ENCODE peak calls at places on chromosomes 7 and 10, in five cellular contexts. One of them, this sample, is unnamed.

GRCh38 chr7:111083423-111083822 is 7.5 kb upstream of the LRRN3 start:
- DNase-seq in PC-3: no peak
- DNase-seq in suprapubic skin: no peak
- DNase-seq in Calu3: no peak
- DNase-seq in dorsolateral prefrontal cortex: no peak
- DNase-seq in this sample: no peak

GRCh38 chr10:128165536-128165935 is 39.3 kb upstream of the MKI67 start:
- DNase-seq in PC-3: no peak
- DNase-seq in suprapubic skin: no peak
- DNase-seq in Calu3: no peak
- DNase-seq in dorsolateral prefrontal cortex: no peak
- DNase-seq in this sample: no peak

GRCh38 chr10:18599392-18599791 is 52.0 kb downstream of the NSUN6 start:
- DNase-seq in PC-3: no peak
- DNase-seq in suprapubic skin: no peak
- DNase-seq in Calu3: no peak
- DNase-seq in dorsolateral prefrontal cortex: no peak
- DNase-seq in this sample: no peak

GRCh38 chr7:152462995-152463713 is 27.4 kb upstream of the KMT2C start:
- DNase-seq in PC-3: peak
- DNase-seq in suprapubic skin: no peak
- DNase-seq in Calu3: no peak
- DNase-seq in dorsolateral prefrontal cortex: peak
- DNase-seq in this sample: no peak

GRCh38 chr7:151101621-151102396 is 15.5 kb downstream of the AGAP3 start:
- DNase-seq in PC-3: no peak
- DNase-seq in suprapubic skin: no peak
- DNase-seq in Calu3: no peak
- DNase-seq in dorsolateral prefrontal cortex: no peak
- DNase-seq in this sample: no peak

GRCh38 chr10:5545778-5546710 is 21.3 kb downstream of the CALML3 start:
- DNase-seq in PC-3: peak
- DNase-seq in suprapubic skin: peak
- DNase-seq in Calu3: peak
- DNase-seq in dorsolateral prefrontal cortex: peak
- DNase-seq in this sample: no peak

GRCh38 chr7:85067371-85067770 is 119.5 kb downstream of the SEMA3D start:
- DNase-seq in PC-3: no peak
- DNase-seq in suprapubic skin: no peak
- DNase-seq in Calu3: no peak
- DNase-seq in dorsolateral prefrontal cortex: no peak
- DNase-seq in this sample: no peak

GRCh38 chr7:34552502-34552901 is 105.5 kb upstream of the NPSR1 start:
- DNase-seq in PC-3: no peak
- DNase-seq in suprapubic skin: no peak
- DNase-seq in Calu3: no peak
- DNase-seq in dorsolateral prefrontal cortex: no peak
- DNase-seq in this sample: no peak

GRCh38 chr10:124296121-124296812 is 122.5 kb downstream of the OAT start:
- DNase-seq in PC-3: no peak
- DNase-seq in suprapubic skin: no peak
- DNase-seq in Calu3: peak
- DNase-seq in dorsolateral prefrontal cortex: no peak
- DNase-seq in this sample: no peak

GRCh38 chr7:121337398-121337797 is 8.6 kb downstream of the WNT16 start:
- DNase-seq in PC-3: peak
- DNase-seq in suprapubic skin: no peak
- DNase-seq in Calu3: peak
- DNase-seq in dorsolateral prefrontal cortex: no peak
- DNase-seq in this sample: no peak

GRCh38 chr10:26621889-26622681 is 75.4 kb upstream of the PDSS1 start:
- DNase-seq in PC-3: peak
- DNase-seq in suprapubic skin: peak
- DNase-seq in Calu3: peak
- DNase-seq in dorsolateral prefrontal cortex: no peak
- DNase-seq in this sample: no peak

GRCh38 chr7:68245688-68246087 is 1249.1 kb downstream of the TYW1 start:
- DNase-seq in PC-3: no peak
- DNase-seq in suprapubic skin: no peak
- DNase-seq in Calu3: no peak
- DNase-seq in dorsolateral prefrontal cortex: no peak
- DNase-seq in this sample: no peak

GRCh38 chr10:17200885-17201164 is 647 bp downstream of the TRDMT1 start:
- DNase-seq in PC-3: peak
- DNase-seq in suprapubic skin: no peak
- DNase-seq in Calu3: peak
- DNase-seq in dorsolateral prefrontal cortex: no peak
- DNase-seq in this sample: no peak

GRCh38 chr10:239109-239508 is 103.9 kb downstream of the ZMYND11 start:
- DNase-seq in PC-3: peak
- DNase-seq in suprapubic skin: no peak
- DNase-seq in Calu3: no peak
- DNase-seq in dorsolateral prefrontal cortex: no peak
- DNase-seq in this sample: no peak
- TF ChIP-seq CTCF in PC-3: peak
- TF ChIP-seq CTCF in suprapubic skin: no peak
- TF ChIP-seq CTCF in Calu3: no peak
- TF ChIP-seq CTCF in dorsolateral prefrontal cortex: no peak
- TF ChIP-seq CTCF in this sample: no peak

GRCh38 chr7:91872928-91873327 is 7.6 kb downstream of the MTERF1 start:
- DNase-seq in PC-3: no peak
- DNase-seq in suprapubic skin: no peak
- DNase-seq in Calu3: no peak
- DNase-seq in dorsolateral prefrontal cortex: no peak
- DNase-seq in this sample: no peak

GRCh38 chr7:91864070-91864469 is 16.4 kb downstream of the MTERF1 start:
- DNase-seq in PC-3: no peak
- DNase-seq in suprapubic skin: no peak
- DNase-seq in Calu3: no peak
- DNase-seq in dorsolateral prefrontal cortex: no peak
- DNase-seq in this sample: no peak

GRCh38 chr7:91866599-91867148 is 13.8 kb downstream of the MTERF1 start:
- DNase-seq in PC-3: no peak
- DNase-seq in suprapubic skin: no peak
- DNase-seq in Calu3: no peak
- DNase-seq in dorsolateral prefrontal cortex: no peak
- DNase-seq in this sample: no peak

GRCh38 chr7:91872069-91872468 is 8.4 kb downstream of the MTERF1 start:
- DNase-seq in PC-3: no peak
- DNase-seq in suprapubic skin: no peak
- DNase-seq in Calu3: no peak
- DNase-seq in dorsolateral prefrontal cortex: no peak
- DNase-seq in this sample: no peak

DNA sequence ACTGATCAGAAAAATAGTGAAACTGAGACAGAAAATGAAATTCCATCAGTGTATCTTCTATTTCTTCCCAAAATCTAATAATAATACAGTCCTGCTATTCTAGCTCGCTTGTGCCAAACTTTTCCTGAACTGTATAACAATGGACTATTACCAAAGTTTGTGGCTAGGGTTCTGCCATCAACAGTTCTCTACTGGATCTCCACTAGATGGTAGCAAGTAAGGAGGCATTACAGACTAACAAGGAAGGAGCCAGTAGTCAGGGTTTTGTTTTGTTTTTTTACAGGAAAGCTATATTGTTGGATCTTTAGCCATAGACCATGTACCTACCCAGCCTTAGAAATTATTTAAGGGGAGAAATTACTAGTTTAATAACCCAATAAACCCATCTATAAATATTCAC is 10.8 kb downstream of the MTERF1 start:
- DNase-seq in PC-3: peak
- DNase-seq in suprapubic skin: no peak
- DNase-seq in Calu3: no peak
- DNase-seq in dorsolateral prefrontal cortex: no peak
- DNase-seq in this sample: no peak
- TF ChIP-seq CTCF in PC-3: peak
- TF ChIP-seq CTCF in suprapubic skin: no peak
- TF ChIP-seq CTCF in Calu3: no peak
- TF ChIP-seq CTCF in dorsolateral prefrontal cortex: no peak
- TF ChIP-seq CTCF in this sample: no peak

GRCh38 chr10:88963318-88963717 is 10.7 kb upstream of the ACTA2 start:
- DNase-seq in PC-3: no peak
- DNase-seq in suprapubic skin: no peak
- DNase-seq in Calu3: no peak
- DNase-seq in dorsolateral prefrontal cortex: no peak
- DNase-seq in this sample: no peak
- TF ChIP-seq CTCF in PC-3: no peak
- TF ChIP-seq CTCF in suprapubic skin: no peak
- TF ChIP-seq CTCF in Calu3: no peak
- TF ChIP-seq CTCF in dorsolateral prefrontal cortex: no peak
- TF ChIP-seq CTCF in this sample: no peak

GRCh38 chr10:103698266-103698665 is 157.1 kb downstream of the SH3PXD2A start:
- DNase-seq in PC-3: no peak
- DNase-seq in suprapubic skin: no peak
- DNase-seq in Calu3: no peak
- DNase-seq in dorsolateral prefrontal cortex: no peak
- DNase-seq in this sample: no peak

GRCh38 chr10:103696094-103696410 is 159.3 kb downstream of the SH3PXD2A start:
- DNase-seq in PC-3: no peak
- DNase-seq in suprapubic skin: no peak
- DNase-seq in Calu3: no peak
- DNase-seq in dorsolateral prefrontal cortex: no peak
- DNase-seq in this sample: no peak

GRCh38 chr10:103697787-103698186 is 157.6 kb downstream of the SH3PXD2A start:
- DNase-seq in PC-3: no peak
- DNase-seq in suprapubic skin: no peak
- DNase-seq in Calu3: no peak
- DNase-seq in dorsolateral prefrontal cortex: no peak
- DNase-seq in this sample: no peak

GRCh38 chr10:103695584-103696005 is 159.8 kb downstream of the SH3PXD2A start:
- DNase-seq in PC-3: no peak
- DNase-seq in suprapubic skin: no peak
- DNase-seq in Calu3: no peak
- DNase-seq in dorsolateral prefrontal cortex: no peak
- DNase-seq in this sample: no peak

GRCh38 chr10:103696411-103697145 is 158.8 kb downstream of the SH3PXD2A start:
- DNase-seq in PC-3: peak
- DNase-seq in suprapubic skin: no peak
- DNase-seq in Calu3: peak
- DNase-seq in dorsolateral prefrontal cortex: no peak
- DNase-seq in this sample: no peak
- TF ChIP-seq CTCF in PC-3: peak
- TF ChIP-seq CTCF in suprapubic skin: no peak
- TF ChIP-seq CTCF in Calu3: no peak
- TF ChIP-seq CTCF in dorsolateral prefrontal cortex: peak
- TF ChIP-seq CTCF in this sample: no peak

GRCh38 chr10:114821915-114822770 is 563 bp downstream of the FHIP2A start:
- DNase-seq in PC-3: peak
- DNase-seq in suprapubic skin: peak
- DNase-seq in Calu3: peak
- DNase-seq in dorsolateral prefrontal cortex: no peak
- DNase-seq in this sample: no peak
- TF ChIP-seq CTCF in PC-3: no peak
- TF ChIP-seq CTCF in suprapubic skin: no peak
- TF ChIP-seq CTCF in Calu3: no peak
- TF ChIP-seq CTCF in dorsolateral prefrontal cortex: peak
- TF ChIP-seq CTCF in this sample: no peak

DNA sequence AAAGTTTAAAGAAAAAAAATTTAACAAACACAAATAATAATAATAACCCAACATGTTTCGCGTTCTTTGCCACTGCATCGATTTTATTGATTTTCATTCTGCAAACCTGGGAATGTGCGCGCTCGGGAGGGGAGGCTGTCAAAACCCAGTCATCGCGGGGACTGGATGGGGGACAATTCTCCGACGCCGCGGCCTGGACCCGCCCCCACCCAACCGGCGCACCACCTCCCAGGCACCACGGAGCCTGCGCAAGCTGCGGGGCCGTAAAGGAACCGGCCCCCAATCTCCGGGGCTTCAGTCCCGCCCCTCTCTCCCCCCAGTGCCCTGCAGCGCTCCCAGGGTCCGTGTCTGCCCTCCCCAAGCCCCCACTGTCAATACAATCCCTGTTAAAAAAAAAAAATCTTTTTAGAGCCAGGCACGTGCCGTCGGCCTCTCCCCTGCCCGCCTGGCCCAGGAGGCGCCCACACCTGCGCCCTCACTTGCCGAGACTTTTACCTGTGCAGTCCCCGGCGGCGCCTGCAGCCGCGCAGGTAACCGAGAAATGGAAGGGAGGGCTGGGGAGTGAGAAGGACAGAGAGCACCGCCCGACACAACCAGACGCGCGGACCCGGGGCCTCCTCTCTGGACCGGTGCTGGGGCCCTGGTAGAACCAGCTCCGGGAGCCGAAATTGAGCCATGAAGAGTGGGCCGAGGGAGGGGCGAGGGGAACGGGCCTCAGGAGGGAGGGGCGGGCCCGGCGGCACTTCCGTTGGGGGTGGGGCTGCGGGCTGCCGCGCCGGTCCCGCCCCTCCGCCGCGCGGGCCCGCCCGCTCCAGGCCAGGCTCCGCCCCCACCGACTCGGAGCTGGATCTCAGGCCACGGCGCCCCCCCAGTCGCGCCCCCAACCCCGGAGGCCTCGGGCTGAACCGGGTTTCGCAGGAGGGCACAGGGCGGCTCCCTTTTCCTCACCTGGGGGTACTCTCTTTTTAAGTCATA is 7.6 kb upstream of the ZNF503 start:
- DNase-seq in PC-3: peak
- DNase-seq in suprapubic skin: peak
- DNase-seq in Calu3: peak
- DNase-seq in dorsolateral prefrontal cortex: no peak
- DNase-seq in this sample: peak
- TF ChIP-seq CTCF in PC-3: peak
- TF ChIP-seq CTCF in suprapubic skin: peak
- TF ChIP-seq CTCF in Calu3: no peak
- TF ChIP-seq CTCF in dorsolateral prefrontal cortex: no peak
- TF ChIP-seq CTCF in this sample: no peak

DNA sequence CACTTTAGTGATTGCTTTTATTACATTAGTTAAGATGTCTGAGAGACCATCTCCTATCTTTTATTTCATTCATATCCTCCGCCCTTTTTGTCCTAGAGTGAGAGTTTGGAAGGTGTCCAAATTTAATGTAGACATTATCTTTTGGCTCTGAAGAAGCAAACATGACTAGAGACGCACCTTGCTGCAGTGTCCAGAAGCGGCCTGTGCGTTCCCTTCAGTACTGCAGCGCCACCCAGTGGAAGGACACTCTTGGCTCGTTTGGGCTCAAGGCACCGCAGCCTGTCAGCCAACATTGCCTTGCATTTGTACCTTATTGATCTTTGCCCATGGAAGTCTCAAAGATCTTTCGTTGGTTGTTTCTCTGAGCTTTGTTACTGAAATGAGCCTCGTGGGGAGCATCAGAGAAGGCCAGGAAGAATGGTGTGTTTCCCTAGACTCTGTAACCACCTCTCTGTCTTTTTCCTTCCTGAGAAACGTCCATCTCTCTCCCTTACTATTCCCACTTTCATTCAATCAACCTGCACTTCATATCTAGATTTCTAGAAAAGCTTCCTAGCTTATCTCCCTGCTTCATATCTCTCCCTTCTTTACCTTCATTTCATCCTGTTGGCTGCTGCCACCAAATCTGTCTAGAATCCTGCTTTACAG is 10.4 kb upstream of the CLCN1 start:
- DNase-seq in PC-3: peak
- DNase-seq in suprapubic skin: no peak
- DNase-seq in Calu3: peak
- DNase-seq in dorsolateral prefrontal cortex: peak
- DNase-seq in this sample: no peak
- TF ChIP-seq CTCF in PC-3: peak
- TF ChIP-seq CTCF in suprapubic skin: peak
- TF ChIP-seq CTCF in Calu3: peak
- TF ChIP-seq CTCF in dorsolateral prefrontal cortex: peak
- TF ChIP-seq CTCF in this sample: peak

This sample was measured in D721Med.